ENCODE peak calls at places on chromosomes 3 and 15, in four cellular contexts. L is SJSA1, D is pancreas, K is trophoblast cell. M is an unnamed sample.

GRCh38 chr15:84938726-84939125 is 42.9 kb upstream of the PDE8A start:
- DNase-seq in L (no peak), D (no peak), K (no peak), M (no peak)

GRCh38 chr3:21672303-21672702 is 78.7 kb downstream of the ZNF385D start:
- DNase-seq in L (no peak), D (no peak), K (no peak), M (peak)

GRCh38 chr3:23566499-23566898 is 239.3 kb upstream of the UBE2E1 start:
- DNase-seq in L (no peak), D (no peak), K (no peak), M (no peak)

GRCh38 chr3:182609575-182610156 is 183.6 kb upstream of the ATP11B start:
- DNase-seq in L (no peak), D (peak), K (no peak), M (no peak)

GRCh38 chr15:48317221-48317620 is 14.0 kb upstream of the DUT start:
- DNase-seq in L (no peak), D (no peak), K (peak), M (no peak)

GRCh38 chr3:12768579-12769527 is 9.8 kb upstream of the TMEM40 start:
- DNase-seq in L (no peak), D (no peak), K (no peak), M (no peak)

GRCh38 chr3:177777699-177778098 is 580.4 kb upstream of the TBL1XR1 start:
- DNase-seq in L (no peak), D (peak), K (peak), M (no peak)

GRCh38 chr15:81516461-81516860 is 142.4 kb upstream of the TMC3 start:
- DNase-seq in L (no peak), D (no peak), K (no peak), M (no peak)

GRCh38 chr3:37993811-37994638 is 3.4 kb downstream of the VILL start:
- DNase-seq in L (peak), D (peak), K (peak), M (no peak)
- H3K27ac ChIP-seq in L (no peak), D (peak), K (no peak), M (peak)

GRCh38 chr15:77632760-77633133 is at the start of gene LINGO1:
- DNase-seq in L (no peak), D (peak), K (no peak), M (no peak)

GRCh38 chr15:77633134-77633912 is 611 bp upstream of the LINGO1 start:
- DNase-seq in L (peak), D (peak), K (peak), M (peak)

GRCh38 chr15:77631790-77632551 is 741 bp downstream of the LINGO1 start:
- DNase-seq in L (no peak), D (peak), K (no peak), M (no peak)

GRCh38 chr15:77634266-77634962 is 1.7 kb upstream of the LINGO1 start:
- DNase-seq in L (peak), D (peak), K (peak), M (no peak)

DNA sequence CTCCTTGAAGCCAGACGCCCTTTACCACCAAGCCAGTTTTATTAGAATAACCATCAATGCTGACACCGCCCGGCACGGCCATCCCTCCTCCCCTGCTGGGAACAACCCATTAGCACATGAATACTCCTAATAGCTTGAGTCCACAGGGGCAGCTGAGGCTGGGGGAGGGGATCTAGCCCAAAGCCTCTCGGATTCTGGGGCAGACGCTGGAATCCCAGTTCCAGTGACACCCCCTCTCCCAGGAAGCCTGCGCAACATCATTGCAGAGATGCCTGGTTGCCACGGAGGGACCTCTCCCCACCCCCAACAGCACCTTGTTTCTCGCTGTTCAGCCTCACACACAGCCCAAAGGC is 1.2 kb upstream of the LINGO1 start:
- DNase-seq in L (no peak), D (no peak), K (no peak), M (no peak)
- H3K27ac ChIP-seq in L (no peak), D (no peak), K (no peak), M (no peak)

GRCh38 chr3:134333522-134334181 is 40.6 kb downstream of the AMOTL2 start:
- DNase-seq in L (peak), D (no peak), K (peak), M (no peak)

GRCh38 chr3:134334231-134334900 is 39.9 kb downstream of the AMOTL2 start:
- DNase-seq in L (no peak), D (no peak), K (no peak), M (no peak)

GRCh38 chr3:134330895-134331810 is 43.1 kb downstream of the AMOTL2 start:
- DNase-seq in L (no peak), D (no peak), K (peak), M (no peak)

GRCh38 chr3:134332344-134332743 is 41.9 kb downstream of the AMOTL2 start:
- DNase-seq in L (no peak), D (no peak), K (no peak), M (no peak)

GRCh38 chr3:134331811-134332199 is 42.4 kb downstream of the AMOTL2 start:
- DNase-seq in L (no peak), D (no peak), K (peak), M (no peak)
- H3K27ac ChIP-seq in L (peak), D (no peak), K (peak), M (peak)

DNA sequence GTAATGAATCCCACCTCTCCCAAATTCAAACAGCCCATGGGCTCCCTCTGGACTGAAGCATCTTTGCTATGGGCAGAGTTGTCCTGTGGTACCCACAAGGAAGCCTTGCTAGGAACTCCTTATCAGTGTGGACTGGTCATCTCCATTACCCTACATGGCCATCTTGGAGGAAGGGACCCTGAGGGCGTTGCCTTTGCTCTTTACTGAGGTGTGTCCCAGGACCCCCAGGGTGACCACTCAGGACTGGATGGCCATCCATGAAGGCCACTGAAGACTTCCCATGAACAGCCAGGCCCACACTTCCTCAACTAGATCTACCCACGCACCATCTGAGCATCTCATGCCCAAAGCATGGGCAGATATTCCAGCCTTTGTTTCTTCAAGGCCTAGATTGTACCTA is 20.0 kb downstream of the RTP3 start:
- DNase-seq in L (no peak), D (no peak), K (no peak), M (no peak)
- H3K27ac ChIP-seq in L (peak), D (no peak), K (no peak), M (no peak)